ENCODE peak calls at places on chromosome 21, in nine cellular contexts. One of them, this sample, is unnamed.

GRCh38 chr21:42245348-42246185 is 26.6 kb downstream of the ABCG1 start:
- DNase-seq in spleen: peak; percentile 71
- DNase-seq in Peyer's patch: no peak
- DNase-seq in MCF 10A: no peak
- DNase-seq in PC-9: no peak
- DNase-seq in fibroblast of mammary gland: no peak
- DNase-seq in heart right ventricle: no peak
- DNase-seq in uterus: no peak
- DNase-seq in ovary: no peak
- DNase-seq in this sample: no peak

GRCh38 chr21:45294509-45295291 is 7.0 kb upstream of the POFUT2 start:
- DNase-seq in PC-9: no peak
- DNase-seq in heart right ventricle: peak; percentile 92
- DNase-seq in fibroblast of mammary gland: peak; percentile 99
- DNase-seq in ovary: peak; percentile 96
- DNase-seq in Peyer's patch: peak; percentile 81
- DNase-seq in MCF 10A: no peak
- DNase-seq in spleen: peak; percentile 84
- DNase-seq in uterus: peak; percentile 93
- DNase-seq in this sample: peak; percentile 12

GRCh38 chr21:45363921-45364463 is 41.0 kb upstream of the COL18A1 start:
- DNase-seq in MCF 10A: peak; percentile 96
- DNase-seq in uterus: peak; percentile 93
- DNase-seq in spleen: no peak
- DNase-seq in Peyer's patch: peak; percentile 77
- DNase-seq in fibroblast of mammary gland: peak; percentile 100
- DNase-seq in ovary: peak; percentile 87
- DNase-seq in heart right ventricle: peak; percentile 93
- DNase-seq in PC-9: peak; percentile 91
- DNase-seq in this sample: no peak

GRCh38 chr21:31191553-31191952 is 152.5 kb downstream of the TIAM1 start:
- DNase-seq in heart right ventricle: no peak
- DNase-seq in fibroblast of mammary gland: no peak
- DNase-seq in uterus: no peak
- DNase-seq in PC-9: no peak
- DNase-seq in MCF 10A: no peak
- DNase-seq in Peyer's patch: no peak
- DNase-seq in ovary: no peak
- DNase-seq in spleen: no peak
- DNase-seq in this sample: no peak

GRCh38 chr21:32994305-32994704 is 31.4 kb upstream of the OLIG2 start:
- DNase-seq in MCF 10A: peak; percentile 40
- DNase-seq in uterus: no peak
- DNase-seq in fibroblast of mammary gland: peak; percentile 35
- DNase-seq in Peyer's patch: no peak
- DNase-seq in heart right ventricle: no peak
- DNase-seq in ovary: no peak
- DNase-seq in spleen: no peak
- DNase-seq in PC-9: no peak
- DNase-seq in this sample: no peak

GRCh38 chr21:42997053-42997452 is 22.7 kb downstream of the PKNOX1 start:
- DNase-seq in fibroblast of mammary gland: peak; percentile 98
- DNase-seq in spleen: no peak
- DNase-seq in Peyer's patch: peak; percentile 61
- DNase-seq in heart right ventricle: peak; percentile 32
- DNase-seq in PC-9: no peak
- DNase-seq in ovary: peak; percentile 63
- DNase-seq in uterus: peak; percentile 78
- DNase-seq in MCF 10A: peak; percentile 84
- DNase-seq in this sample: no peak

GRCh38 chr21:40809673-40810072 is 37.3 kb downstream of the DSCAM start:
- DNase-seq in fibroblast of mammary gland: no peak
- DNase-seq in heart right ventricle: no peak
- DNase-seq in MCF 10A: no peak
- DNase-seq in spleen: no peak
- DNase-seq in Peyer's patch: no peak
- DNase-seq in PC-9: no peak
- DNase-seq in ovary: no peak
- DNase-seq in uterus: no peak
- DNase-seq in this sample: no peak

GRCh38 chr21:34630536-34631143 is 15.7 kb upstream of the RCAN1 start:
- DNase-seq in ovary: no peak
- DNase-seq in fibroblast of mammary gland: peak; percentile 67
- DNase-seq in heart right ventricle: peak; percentile 38
- DNase-seq in uterus: no peak
- DNase-seq in Peyer's patch: peak; percentile 57
- DNase-seq in spleen: no peak
- DNase-seq in PC-9: no peak
- DNase-seq in MCF 10A: peak; percentile 70
- DNase-seq in this sample: no peak

GRCh38 chr21:34560021-34560420 is 48.0 kb upstream of the KCNE1 start:
- DNase-seq in Peyer's patch: no peak
- DNase-seq in fibroblast of mammary gland: no peak
- DNase-seq in ovary: no peak
- DNase-seq in MCF 10A: no peak
- DNase-seq in uterus: no peak
- DNase-seq in spleen: no peak
- DNase-seq in PC-9: no peak
- DNase-seq in heart right ventricle: no peak
- DNase-seq in this sample: no peak

GRCh38 chr21:32966120-32966519 is 59.6 kb upstream of the OLIG2 start:
- DNase-seq in heart right ventricle: no peak
- DNase-seq in uterus: no peak
- DNase-seq in MCF 10A: no peak
- DNase-seq in ovary: no peak
- DNase-seq in Peyer's patch: no peak
- DNase-seq in PC-9: no peak
- DNase-seq in fibroblast of mammary gland: no peak
- DNase-seq in spleen: no peak
- DNase-seq in this sample: no peak

GRCh38 chr21:38277501-38278111 is 20.8 kb downstream of the KCNJ15 start:
- DNase-seq in Peyer's patch: no peak
- DNase-seq in fibroblast of mammary gland: peak; percentile 100
- DNase-seq in uterus: peak; percentile 65
- DNase-seq in heart right ventricle: no peak
- DNase-seq in spleen: no peak
- DNase-seq in MCF 10A: peak; percentile 97
- DNase-seq in PC-9: no peak
- DNase-seq in ovary: no peak
- DNase-seq in this sample: no peak

GRCh38 chr21:39096754-39097153 is 86.5 kb downstream of the PSMG1 start:
- DNase-seq in PC-9: no peak
- DNase-seq in ovary: no peak
- DNase-seq in MCF 10A: no peak
- DNase-seq in heart right ventricle: no peak
- DNase-seq in Peyer's patch: no peak
- DNase-seq in uterus: no peak
- DNase-seq in fibroblast of mammary gland: no peak
- DNase-seq in spleen: no peak
- DNase-seq in this sample: no peak

GRCh38 chr21:42062543-42063022 is 8.5 kb upstream of the UMODL1 start:
- DNase-seq in fibroblast of mammary gland: no peak
- DNase-seq in uterus: no peak
- DNase-seq in spleen: peak; percentile 97
- DNase-seq in ovary: no peak
- DNase-seq in heart right ventricle: no peak
- DNase-seq in MCF 10A: no peak
- DNase-seq in PC-9: no peak
- DNase-seq in Peyer's patch: peak; percentile 96
- DNase-seq in this sample: peak; percentile 53

GRCh38 chr21:20592482-20592881 is 405.7 kb upstream of the NCAM2 start:
- DNase-seq in heart right ventricle: no peak
- DNase-seq in MCF 10A: peak; percentile 5
- DNase-seq in spleen: no peak
- DNase-seq in uterus: no peak
- DNase-seq in fibroblast of mammary gland: no peak
- DNase-seq in Peyer's patch: no peak
- DNase-seq in ovary: no peak
- DNase-seq in PC-9: no peak
- DNase-seq in this sample: no peak

GRCh38 chr21:42570841-42571387 is 57.3 kb downstream of the SLC37A1 start:
- DNase-seq in ovary: no peak
- DNase-seq in PC-9: no peak
- DNase-seq in MCF 10A: no peak
- DNase-seq in uterus: peak; percentile 8
- DNase-seq in spleen: peak; percentile 72
- DNase-seq in heart right ventricle: no peak
- DNase-seq in Peyer's patch: peak; percentile 48
- DNase-seq in fibroblast of mammary gland: no peak
- DNase-seq in this sample: no peak

GRCh38 chr21:45699966-45700365 is 56.4 kb downstream of the PCBP3 start:
- DNase-seq in Peyer's patch: no peak
- DNase-seq in ovary: no peak
- DNase-seq in uterus: no peak
- DNase-seq in PC-9: no peak
- DNase-seq in spleen: no peak
- DNase-seq in heart right ventricle: no peak
- DNase-seq in fibroblast of mammary gland: peak; percentile 92
- DNase-seq in MCF 10A: no peak
- DNase-seq in this sample: no peak

GRCh38 chr21:36005879-36006400 is 54.4 kb downstream of the SETD4 start:
- DNase-seq in spleen: no peak
- DNase-seq in fibroblast of mammary gland: no peak
- DNase-seq in heart right ventricle: no peak
- DNase-seq in ovary: no peak
- DNase-seq in Peyer's patch: no peak
- DNase-seq in uterus: no peak
- DNase-seq in MCF 10A: no peak
- DNase-seq in PC-9: no peak
- DNase-seq in this sample: no peak

GRCh38 chr21:32645261-32646182 is 33.3 kb upstream of the CFAP298 start:
- DNase-seq in uterus: no peak
- DNase-seq in Peyer's patch: no peak
- DNase-seq in PC-9: no peak
- DNase-seq in spleen: no peak
- DNase-seq in ovary: no peak
- DNase-seq in MCF 10A: no peak
- DNase-seq in fibroblast of mammary gland: no peak
- DNase-seq in heart right ventricle: no peak
- DNase-seq in this sample: no peak

DNA sequence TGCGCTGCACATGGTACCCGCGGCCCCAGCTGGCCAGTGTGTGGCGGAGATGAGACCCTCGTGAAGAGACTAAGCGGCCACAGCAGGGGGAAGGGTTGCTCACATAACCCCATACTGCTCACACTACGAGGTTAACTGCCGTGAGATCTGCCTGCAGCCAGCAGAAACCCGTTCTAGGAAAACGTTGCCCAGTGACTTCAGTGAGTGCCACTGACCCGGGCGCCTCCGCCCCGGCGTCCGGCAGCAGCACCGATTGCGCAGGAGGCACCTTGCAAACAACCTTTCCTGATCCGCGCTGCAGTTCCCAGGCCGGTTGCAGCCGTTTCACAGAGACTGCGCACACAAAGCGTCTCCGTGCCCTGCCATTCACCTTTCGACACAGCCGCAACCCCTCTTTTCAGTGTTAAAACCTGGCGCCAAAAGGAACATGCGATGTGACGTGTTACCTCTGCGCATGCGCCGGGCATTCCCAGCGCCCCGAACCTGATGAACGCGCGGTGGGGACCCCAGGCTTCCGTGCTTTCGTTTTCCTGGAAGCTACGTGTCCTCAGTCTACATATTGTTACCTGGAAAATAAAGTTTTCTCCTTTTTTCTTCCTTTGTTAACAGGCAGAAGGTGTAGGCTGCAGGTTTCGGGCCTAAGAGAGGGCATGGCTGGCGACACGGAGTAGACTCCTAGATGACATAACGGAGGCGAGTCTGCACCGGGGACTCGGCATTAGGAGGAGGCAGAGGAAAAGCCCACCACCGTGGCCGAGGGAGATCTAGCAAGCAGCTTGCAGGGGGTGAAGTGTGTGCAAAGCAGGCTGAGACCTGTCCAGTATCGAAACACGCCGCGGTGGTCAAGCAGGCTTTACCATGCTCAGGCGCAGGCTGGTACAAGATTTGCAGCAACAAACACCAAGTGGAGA is 8.9 kb downstream of the VPS26C start:
- DNase-seq in spleen: peak; percentile 88
- DNase-seq in MCF 10A: peak; percentile 84
- DNase-seq in Peyer's patch: peak; percentile 79
- DNase-seq in fibroblast of mammary gland: peak; percentile 58
- DNase-seq in PC-9: peak; percentile 63
- DNase-seq in heart right ventricle: peak; percentile 55
- DNase-seq in uterus: peak; percentile 31
- DNase-seq in ovary: peak; percentile 70
- DNase-seq in this sample: peak; percentile 63
- TF ChIP-seq CTCF in spleen: no peak
- TF ChIP-seq CTCF in MCF 10A: no peak
- TF ChIP-seq CTCF in Peyer's patch: no peak
- TF ChIP-seq CTCF in fibroblast of mammary gland: no peak
- TF ChIP-seq CTCF in PC-9: no peak
- TF ChIP-seq CTCF in heart right ventricle: no peak
- TF ChIP-seq CTCF in uterus: no peak
- TF ChIP-seq CTCF in ovary: no peak
- TF ChIP-seq CTCF in this sample: no peak

DNA sequence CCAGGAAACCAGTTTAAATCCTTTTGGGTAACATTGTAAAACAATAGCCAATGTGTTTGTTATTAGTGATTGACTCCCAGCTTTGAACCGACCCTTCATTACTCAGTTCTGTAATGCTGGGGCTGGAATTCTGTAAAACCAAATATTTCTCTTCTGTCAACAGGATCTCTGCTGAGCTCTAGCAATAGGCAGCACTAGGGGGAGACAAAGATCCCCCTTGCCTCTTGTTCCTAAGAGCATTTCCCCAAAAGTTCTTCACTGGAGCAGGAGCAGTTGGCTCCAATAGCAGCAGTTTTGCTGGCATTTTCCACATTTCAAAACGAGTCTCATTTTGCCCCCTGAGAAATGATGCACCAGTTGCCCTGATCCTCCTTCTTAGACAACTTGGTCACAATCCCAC is 1671.1 kb downstream of the MRPL39 start:
- DNase-seq in fibroblast of mammary gland: peak; percentile 5
- DNase-seq in ovary: no peak
- DNase-seq in Peyer's patch: no peak
- DNase-seq in PC-9: no peak
- DNase-seq in spleen: no peak
- DNase-seq in uterus: no peak
- DNase-seq in MCF 10A: peak; percentile 38
- DNase-seq in heart right ventricle: no peak
- DNase-seq in this sample: no peak
- TF ChIP-seq CTCF in fibroblast of mammary gland: no peak
- TF ChIP-seq CTCF in ovary: no peak
- TF ChIP-seq CTCF in Peyer's patch: no peak
- TF ChIP-seq CTCF in PC-9: peak; percentile 32
- TF ChIP-seq CTCF in spleen: no peak
- TF ChIP-seq CTCF in uterus: no peak
- TF ChIP-seq CTCF in MCF 10A: no peak
- TF ChIP-seq CTCF in heart right ventricle: peak; percentile 29
- TF ChIP-seq CTCF in this sample: no peak

GRCh38 chr21:15449556-15449955 is 280.2 kb upstream of the USP25 start:
- DNase-seq in MCF 10A: no peak
- DNase-seq in heart right ventricle: no peak
- DNase-seq in Peyer's patch: no peak
- DNase-seq in PC-9: no peak
- DNase-seq in spleen: no peak
- DNase-seq in ovary: no peak
- DNase-seq in fibroblast of mammary gland: peak; percentile 7
- DNase-seq in uterus: no peak
- DNase-seq in this sample: no peak
- TF ChIP-seq CTCF in MCF 10A: no peak
- TF ChIP-seq CTCF in heart right ventricle: no peak
- TF ChIP-seq CTCF in Peyer's patch: no peak
- TF ChIP-seq CTCF in PC-9: no peak
- TF ChIP-seq CTCF in spleen: no peak
- TF ChIP-seq CTCF in ovary: no peak
- TF ChIP-seq CTCF in fibroblast of mammary gland: no peak
- TF ChIP-seq CTCF in uterus: no peak
- TF ChIP-seq CTCF in this sample: no peak

GRCh38 chr21:28083350-28083749 is 909.3 kb downstream of the LTN1 start:
- DNase-seq in heart right ventricle: no peak
- DNase-seq in fibroblast of mammary gland: no peak
- DNase-seq in PC-9: no peak
- DNase-seq in ovary: no peak
- DNase-seq in Peyer's patch: no peak
- DNase-seq in uterus: no peak
- DNase-seq in MCF 10A: no peak
- DNase-seq in spleen: no peak
- DNase-seq in this sample: no peak
- TF ChIP-seq CTCF in heart right ventricle: no peak
- TF ChIP-seq CTCF in fibroblast of mammary gland: no peak
- TF ChIP-seq CTCF in PC-9: no peak
- TF ChIP-seq CTCF in ovary: no peak
- TF ChIP-seq CTCF in Peyer's patch: no peak
- TF ChIP-seq CTCF in uterus: no peak
- TF ChIP-seq CTCF in MCF 10A: no peak
- TF ChIP-seq CTCF in spleen: no peak
- TF ChIP-seq CTCF in this sample: no peak

This sample was measured in activated B cell treated with CpG ODN at 0.5 μM for 24 hours.